ENCODE peak calls at places on chromosome 4, in nine cellular contexts. One of them, this sample, is unnamed.

GRCh38 chr4:94559351-94559806 is 107.6 kb downstream of the PDLIM5 start:
- DNase-seq in left lung: no peak
- DNase-seq in GM23338: no peak
- DNase-seq in foreskin fibroblast: peak; percentile 80
- DNase-seq in left ventricle myocardium inferior: no peak
- DNase-seq in mesothelial cell of epicardium: no peak
- DNase-seq in AG09319: peak; percentile 81
- DNase-seq in IMR-90: peak; percentile 39
- DNase-seq in tibial nerve: no peak
- DNase-seq in this sample: no peak

GRCh38 chr4:72984351-72984750 is 85.2 kb downstream of the COX18 start:
- DNase-seq in left lung: no peak
- DNase-seq in GM23338: no peak
- DNase-seq in foreskin fibroblast: no peak
- DNase-seq in left ventricle myocardium inferior: no peak
- DNase-seq in mesothelial cell of epicardium: no peak
- DNase-seq in AG09319: no peak
- DNase-seq in IMR-90: no peak
- DNase-seq in tibial nerve: no peak
- DNase-seq in this sample: no peak

GRCh38 chr4:109125084-109125483 is 177.4 kb downstream of the COL25A1 start:
- DNase-seq in left lung: no peak
- DNase-seq in GM23338: peak; percentile 45
- DNase-seq in foreskin fibroblast: no peak
- DNase-seq in left ventricle myocardium inferior: no peak
- DNase-seq in mesothelial cell of epicardium: no peak
- DNase-seq in AG09319: no peak
- DNase-seq in IMR-90: no peak
- DNase-seq in tibial nerve: no peak
- DNase-seq in this sample: no peak

GRCh38 chr4:37845201-37845600 is 18.7 kb downstream of the PGM2 start:
- DNase-seq in left lung: no peak
- DNase-seq in GM23338: no peak
- DNase-seq in foreskin fibroblast: no peak
- DNase-seq in left ventricle myocardium inferior: no peak
- DNase-seq in mesothelial cell of epicardium: no peak
- DNase-seq in AG09319: no peak
- DNase-seq in IMR-90: no peak
- DNase-seq in tibial nerve: no peak
- DNase-seq in this sample: no peak

GRCh38 chr4:3791910-3792542 is 25.8 kb downstream of the ADRA2C start:
- DNase-seq in left lung: peak; percentile 70
- DNase-seq in GM23338: peak; percentile 85
- DNase-seq in foreskin fibroblast: peak; percentile 35
- DNase-seq in left ventricle myocardium inferior: peak; percentile 36
- DNase-seq in mesothelial cell of epicardium: peak; percentile 92
- DNase-seq in AG09319: no peak
- DNase-seq in IMR-90: peak; percentile 8
- DNase-seq in tibial nerve: no peak
- DNase-seq in this sample: no peak

GRCh38 chr4:38078590-38079381 is 118.6 kb downstream of the PTTG2 start:
- DNase-seq in left lung: no peak
- DNase-seq in GM23338: no peak
- DNase-seq in foreskin fibroblast: peak; percentile 80
- DNase-seq in left ventricle myocardium inferior: no peak
- DNase-seq in mesothelial cell of epicardium: no peak
- DNase-seq in AG09319: no peak
- DNase-seq in IMR-90: peak; percentile 94
- DNase-seq in tibial nerve: no peak
- DNase-seq in this sample: no peak

GRCh38 chr4:3353747-3354454 is 61.1 kb downstream of the RGS12 start:
- DNase-seq in left lung: no peak
- DNase-seq in GM23338: no peak
- DNase-seq in foreskin fibroblast: no peak
- DNase-seq in left ventricle myocardium inferior: no peak
- DNase-seq in mesothelial cell of epicardium: no peak
- DNase-seq in AG09319: no peak
- DNase-seq in IMR-90: no peak
- DNase-seq in tibial nerve: no peak
- DNase-seq in this sample: no peak

GRCh38 chr4:62460329-62460728 is 1260.2 kb downstream of the ADGRL3 start:
- DNase-seq in left lung: no peak
- DNase-seq in GM23338: no peak
- DNase-seq in foreskin fibroblast: no peak
- DNase-seq in left ventricle myocardium inferior: no peak
- DNase-seq in mesothelial cell of epicardium: no peak
- DNase-seq in AG09319: no peak
- DNase-seq in IMR-90: no peak
- DNase-seq in tibial nerve: no peak
- DNase-seq in this sample: no peak

GRCh38 chr4:180665994-180666818 is 1577.0 kb upstream of the TENM3 start:
- DNase-seq in left lung: no peak
- DNase-seq in GM23338: peak; percentile 88
- DNase-seq in foreskin fibroblast: peak; percentile 2
- DNase-seq in left ventricle myocardium inferior: no peak
- DNase-seq in mesothelial cell of epicardium: no peak
- DNase-seq in AG09319: peak; percentile 24
- DNase-seq in IMR-90: peak; percentile 63
- DNase-seq in tibial nerve: no peak
- DNase-seq in this sample: no peak

GRCh38 chr4:115883862-115884261 is 770.4 kb upstream of the NDST4 start:
- DNase-seq in left lung: no peak
- DNase-seq in GM23338: no peak
- DNase-seq in foreskin fibroblast: no peak
- DNase-seq in left ventricle myocardium inferior: no peak
- DNase-seq in mesothelial cell of epicardium: no peak
- DNase-seq in AG09319: no peak
- DNase-seq in IMR-90: no peak
- DNase-seq in tibial nerve: no peak
- DNase-seq in this sample: no peak

GRCh38 chr4:159748834-159749444 is 646.1 kb downstream of the RAPGEF2 start:
- DNase-seq in left lung: no peak
- DNase-seq in GM23338: no peak
- DNase-seq in foreskin fibroblast: no peak
- DNase-seq in left ventricle myocardium inferior: no peak
- DNase-seq in mesothelial cell of epicardium: no peak
- DNase-seq in AG09319: no peak
- DNase-seq in IMR-90: no peak
- DNase-seq in tibial nerve: no peak
- DNase-seq in this sample: no peak

GRCh38 chr4:17619416-17620105 is 5.1 kb downstream of the MED28 start:
- DNase-seq in left lung: no peak
- DNase-seq in GM23338: no peak
- DNase-seq in foreskin fibroblast: peak; percentile 90
- DNase-seq in left ventricle myocardium inferior: no peak
- DNase-seq in mesothelial cell of epicardium: no peak
- DNase-seq in AG09319: no peak
- DNase-seq in IMR-90: peak; percentile 87
- DNase-seq in tibial nerve: no peak
- DNase-seq in this sample: no peak

GRCh38 chr4:73875401-73875800 is 6.2 kb downstream of the CXCL1 start:
- DNase-seq in left lung: no peak
- DNase-seq in GM23338: no peak
- DNase-seq in foreskin fibroblast: peak; percentile 42
- DNase-seq in left ventricle myocardium inferior: no peak
- DNase-seq in mesothelial cell of epicardium: no peak
- DNase-seq in AG09319: no peak
- DNase-seq in IMR-90: no peak
- DNase-seq in tibial nerve: no peak
- DNase-seq in this sample: no peak

GRCh38 chr4:2252530-2252924 is 9.4 kb downstream of the MXD4 start:
- DNase-seq in left lung: peak; percentile 45
- DNase-seq in GM23338: no peak
- DNase-seq in foreskin fibroblast: no peak
- DNase-seq in left ventricle myocardium inferior: no peak
- DNase-seq in mesothelial cell of epicardium: no peak
- DNase-seq in AG09319: no peak
- DNase-seq in IMR-90: no peak
- DNase-seq in tibial nerve: no peak
- DNase-seq in this sample: no peak

GRCh38 chr4:6372649-6373525 is 99.5 kb downstream of the PPP2R2C start:
- DNase-seq in left lung: peak; percentile 41
- DNase-seq in GM23338: peak; percentile 81
- DNase-seq in foreskin fibroblast: peak; percentile 25
- DNase-seq in left ventricle myocardium inferior: peak; percentile 2
- DNase-seq in mesothelial cell of epicardium: no peak
- DNase-seq in AG09319: no peak
- DNase-seq in IMR-90: peak; percentile 28
- DNase-seq in tibial nerve: no peak
- DNase-seq in this sample: no peak

GRCh38 chr4:130336585-130337217 is 1240.7 kb downstream of the C4orf33 start:
- DNase-seq in left lung: no peak
- DNase-seq in GM23338: peak; percentile 47
- DNase-seq in foreskin fibroblast: peak; percentile 14
- DNase-seq in left ventricle myocardium inferior: no peak
- DNase-seq in mesothelial cell of epicardium: no peak
- DNase-seq in AG09319: no peak
- DNase-seq in IMR-90: peak; percentile 20
- DNase-seq in tibial nerve: no peak
- DNase-seq in this sample: no peak
- TF ChIP-seq CTCF in left lung: no peak
- TF ChIP-seq CTCF in GM23338: peak; percentile 57
- TF ChIP-seq CTCF in foreskin fibroblast: peak; percentile 24
- TF ChIP-seq CTCF in left ventricle myocardium inferior: peak; percentile 60
- TF ChIP-seq CTCF in mesothelial cell of epicardium: peak; percentile 42
- TF ChIP-seq CTCF in AG09319: peak; percentile 42
- TF ChIP-seq CTCF in IMR-90: peak; percentile 41
- TF ChIP-seq CTCF in tibial nerve: no peak
- TF ChIP-seq CTCF in this sample: peak; percentile 68

GRCh38 chr4:148330161-148330560 is 112.1 kb downstream of the NR3C2 start:
- DNase-seq in left lung: no peak
- DNase-seq in GM23338: no peak
- DNase-seq in foreskin fibroblast: no peak
- DNase-seq in left ventricle myocardium inferior: no peak
- DNase-seq in mesothelial cell of epicardium: no peak
- DNase-seq in AG09319: no peak
- DNase-seq in IMR-90: no peak
- DNase-seq in tibial nerve: peak; percentile 8
- DNase-seq in this sample: no peak

GRCh38 chr4:148333265-148333664 is 108.9 kb downstream of the NR3C2 start:
- DNase-seq in left lung: no peak
- DNase-seq in GM23338: no peak
- DNase-seq in foreskin fibroblast: no peak
- DNase-seq in left ventricle myocardium inferior: no peak
- DNase-seq in mesothelial cell of epicardium: no peak
- DNase-seq in AG09319: no peak
- DNase-seq in IMR-90: no peak
- DNase-seq in tibial nerve: no peak
- DNase-seq in this sample: no peak

GRCh38 chr4:148329751-148330150 is 112.5 kb downstream of the NR3C2 start:
- DNase-seq in left lung: no peak
- DNase-seq in GM23338: no peak
- DNase-seq in foreskin fibroblast: no peak
- DNase-seq in left ventricle myocardium inferior: no peak
- DNase-seq in mesothelial cell of epicardium: no peak
- DNase-seq in AG09319: no peak
- DNase-seq in IMR-90: no peak
- DNase-seq in tibial nerve: no peak
- DNase-seq in this sample: no peak

GRCh38 chr4:148327683-148328082 is 114.5 kb downstream of the NR3C2 start:
- DNase-seq in left lung: no peak
- DNase-seq in GM23338: no peak
- DNase-seq in foreskin fibroblast: no peak
- DNase-seq in left ventricle myocardium inferior: no peak
- DNase-seq in mesothelial cell of epicardium: no peak
- DNase-seq in AG09319: no peak
- DNase-seq in IMR-90: no peak
- DNase-seq in tibial nerve: no peak
- DNase-seq in this sample: no peak

GRCh38 chr4:148330724-148331123 is 111.5 kb downstream of the NR3C2 start:
- DNase-seq in left lung: no peak
- DNase-seq in GM23338: no peak
- DNase-seq in foreskin fibroblast: no peak
- DNase-seq in left ventricle myocardium inferior: no peak
- DNase-seq in mesothelial cell of epicardium: no peak
- DNase-seq in AG09319: no peak
- DNase-seq in IMR-90: no peak
- DNase-seq in tibial nerve: no peak
- DNase-seq in this sample: no peak
- TF ChIP-seq CTCF in left lung: no peak
- TF ChIP-seq CTCF in GM23338: no peak
- TF ChIP-seq CTCF in foreskin fibroblast: no peak
- TF ChIP-seq CTCF in left ventricle myocardium inferior: no peak
- TF ChIP-seq CTCF in mesothelial cell of epicardium: no peak
- TF ChIP-seq CTCF in AG09319: no peak
- TF ChIP-seq CTCF in IMR-90: no peak
- TF ChIP-seq CTCF in tibial nerve: no peak
- TF ChIP-seq CTCF in this sample: no peak

GRCh38 chr4:185841451-185841850 is 29.5 kb upstream of the SORBS2 start:
- DNase-seq in left lung: no peak
- DNase-seq in GM23338: no peak
- DNase-seq in foreskin fibroblast: no peak
- DNase-seq in left ventricle myocardium inferior: no peak
- DNase-seq in mesothelial cell of epicardium: no peak
- DNase-seq in AG09319: no peak
- DNase-seq in IMR-90: no peak
- DNase-seq in tibial nerve: no peak
- DNase-seq in this sample: no peak
- TF ChIP-seq CTCF in left lung: no peak
- TF ChIP-seq CTCF in GM23338: no peak
- TF ChIP-seq CTCF in foreskin fibroblast: no peak
- TF ChIP-seq CTCF in left ventricle myocardium inferior: no peak
- TF ChIP-seq CTCF in mesothelial cell of epicardium: no peak
- TF ChIP-seq CTCF in AG09319: no peak
- TF ChIP-seq CTCF in IMR-90: no peak
- TF ChIP-seq CTCF in tibial nerve: no peak
- TF ChIP-seq CTCF in this sample: no peak

GRCh38 chr4:15294832-15295231 is 133.0 kb upstream of the C1QTNF7 start:
- DNase-seq in left lung: no peak
- DNase-seq in GM23338: no peak
- DNase-seq in foreskin fibroblast: no peak
- DNase-seq in left ventricle myocardium inferior: no peak
- DNase-seq in mesothelial cell of epicardium: no peak
- DNase-seq in AG09319: no peak
- DNase-seq in IMR-90: no peak
- DNase-seq in tibial nerve: no peak
- DNase-seq in this sample: no peak

GRCh38 chr4:15295421-15296162 is 132.2 kb upstream of the C1QTNF7 start:
- DNase-seq in left lung: no peak
- DNase-seq in GM23338: no peak
- DNase-seq in foreskin fibroblast: peak; percentile 28
- DNase-seq in left ventricle myocardium inferior: no peak
- DNase-seq in mesothelial cell of epicardium: no peak
- DNase-seq in AG09319: no peak
- DNase-seq in IMR-90: no peak
- DNase-seq in tibial nerve: no peak
- DNase-seq in this sample: no peak

GRCh38 chr4:15291133-15291532 is 136.7 kb upstream of the C1QTNF7 start:
- DNase-seq in left lung: no peak
- DNase-seq in GM23338: no peak
- DNase-seq in foreskin fibroblast: peak; percentile 68
- DNase-seq in left ventricle myocardium inferior: no peak
- DNase-seq in mesothelial cell of epicardium: no peak
- DNase-seq in AG09319: no peak
- DNase-seq in IMR-90: no peak
- DNase-seq in tibial nerve: no peak
- DNase-seq in this sample: no peak

GRCh38 chr4:15293678-15294077 is 134.2 kb upstream of the C1QTNF7 start:
- DNase-seq in left lung: no peak
- DNase-seq in GM23338: no peak
- DNase-seq in foreskin fibroblast: no peak
- DNase-seq in left ventricle myocardium inferior: no peak
- DNase-seq in mesothelial cell of epicardium: no peak
- DNase-seq in AG09319: no peak
- DNase-seq in IMR-90: no peak
- DNase-seq in tibial nerve: no peak
- DNase-seq in this sample: no peak

GRCh38 chr4:15294202-15294601 is 133.6 kb upstream of the C1QTNF7 start:
- DNase-seq in left lung: no peak
- DNase-seq in GM23338: no peak
- DNase-seq in foreskin fibroblast: no peak
- DNase-seq in left ventricle myocardium inferior: no peak
- DNase-seq in mesothelial cell of epicardium: no peak
- DNase-seq in AG09319: no peak
- DNase-seq in IMR-90: no peak
- DNase-seq in tibial nerve: no peak
- DNase-seq in this sample: no peak
- TF ChIP-seq CTCF in left lung: no peak
- TF ChIP-seq CTCF in GM23338: no peak
- TF ChIP-seq CTCF in foreskin fibroblast: no peak
- TF ChIP-seq CTCF in left ventricle myocardium inferior: no peak
- TF ChIP-seq CTCF in mesothelial cell of epicardium: no peak
- TF ChIP-seq CTCF in AG09319: no peak
- TF ChIP-seq CTCF in IMR-90: no peak
- TF ChIP-seq CTCF in tibial nerve: no peak
- TF ChIP-seq CTCF in this sample: no peak